ENCODE peak calls at places on chromosome 10, in four cellular contexts. O, P, R and V are unnamed samples.

GRCh38 chr10:107899075-107899474 is 734.6 kb upstream of the SORCS1 start:
- DNase-seq in O (no peak), P (no peak), R (no peak), V (no peak)

GRCh38 chr10:31075434-31075833 is 43.8 kb upstream of the ZNF438 start:
- DNase-seq in O (peak; percentile 19), P (no peak), R (peak; percentile 83), V (no peak)

GRCh38 chr10:50508315-50509051 is 115.3 kb downstream of the SGMS1 start:
- DNase-seq in O (no peak), P (no peak), R (no peak), V (no peak)

GRCh38 chr10:80609331-80609730 is 71.6 kb downstream of the SH2D4B start:
- DNase-seq in O (no peak), P (no peak), R (no peak), V (no peak)

GRCh38 chr10:6151087-6151977 is 51.4 kb upstream of the PFKFB3 start:
- DNase-seq in O (peak; percentile 83), P (peak; percentile 78), R (no peak), V (peak; percentile 76)

GRCh38 chr10:110226555-110226925 is 19.1 kb downstream of the MXI1 start:
- DNase-seq in O (peak; percentile 87), P (peak; percentile 96), R (peak; percentile 85), V (peak; percentile 93)

GRCh38 chr10:114151486-114151885 is 22.5 kb downstream of the CCDC186 start:
- DNase-seq in O (peak; percentile 73), P (no peak), R (peak; percentile 30), V (no peak)

GRCh38 chr10:4653160-4653559 is 172.8 kb upstream of the AKR1E2 start:
- DNase-seq in O (no peak), P (no peak), R (no peak), V (no peak)

GRCh38 chr10:95408931-95409873 is 118.4 kb upstream of the PDLIM1 start:
- DNase-seq in O (peak; percentile 26), P (no peak), R (no peak), V (no peak)

DNA sequence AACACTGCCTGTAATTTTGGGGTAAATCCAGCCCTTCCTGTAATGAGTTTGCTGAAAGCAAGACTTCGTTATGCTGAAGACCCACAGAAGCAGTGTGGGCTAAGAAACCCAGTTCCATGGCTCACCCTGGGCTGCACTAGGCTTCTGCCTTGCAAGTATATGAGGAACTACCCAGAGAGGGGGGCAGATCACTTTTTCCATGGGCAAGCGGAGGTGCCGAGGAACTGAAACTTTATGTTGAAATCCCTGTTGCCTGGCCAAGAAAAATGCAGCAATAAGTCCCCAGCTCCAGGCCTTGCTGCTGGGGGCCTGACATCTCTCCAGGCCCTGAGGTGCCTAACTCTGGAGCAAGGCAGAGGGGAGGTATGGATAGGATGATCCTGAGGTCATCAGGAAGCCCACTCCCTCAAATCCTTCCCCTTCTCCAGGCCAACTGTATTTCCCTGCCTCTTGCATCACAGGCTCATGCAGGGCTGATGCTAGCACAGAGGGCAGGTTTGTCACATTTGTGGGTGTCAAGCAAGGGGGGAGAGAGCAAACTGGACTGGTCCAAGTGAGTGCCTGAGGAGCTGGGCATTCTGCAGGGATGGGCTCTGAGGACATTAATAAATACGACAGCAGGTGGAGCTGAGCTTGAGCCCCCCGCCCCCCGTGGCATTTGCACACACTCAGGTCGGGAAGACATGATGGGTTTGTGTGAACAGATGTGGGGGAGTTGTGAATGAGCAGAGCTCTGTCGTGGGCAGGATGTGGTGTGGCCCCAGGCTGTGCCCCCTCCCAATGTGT is 8.7 kb downstream of the RASSF4 start:
- DNase-seq in O (no peak), P (no peak), R (no peak), V (no peak)
- H3K4me3 ChIP-seq in O (no peak overlapping the region), P (no peak overlapping the region), R (no peak overlapping the region), V (no peak overlapping the region)

DNA sequence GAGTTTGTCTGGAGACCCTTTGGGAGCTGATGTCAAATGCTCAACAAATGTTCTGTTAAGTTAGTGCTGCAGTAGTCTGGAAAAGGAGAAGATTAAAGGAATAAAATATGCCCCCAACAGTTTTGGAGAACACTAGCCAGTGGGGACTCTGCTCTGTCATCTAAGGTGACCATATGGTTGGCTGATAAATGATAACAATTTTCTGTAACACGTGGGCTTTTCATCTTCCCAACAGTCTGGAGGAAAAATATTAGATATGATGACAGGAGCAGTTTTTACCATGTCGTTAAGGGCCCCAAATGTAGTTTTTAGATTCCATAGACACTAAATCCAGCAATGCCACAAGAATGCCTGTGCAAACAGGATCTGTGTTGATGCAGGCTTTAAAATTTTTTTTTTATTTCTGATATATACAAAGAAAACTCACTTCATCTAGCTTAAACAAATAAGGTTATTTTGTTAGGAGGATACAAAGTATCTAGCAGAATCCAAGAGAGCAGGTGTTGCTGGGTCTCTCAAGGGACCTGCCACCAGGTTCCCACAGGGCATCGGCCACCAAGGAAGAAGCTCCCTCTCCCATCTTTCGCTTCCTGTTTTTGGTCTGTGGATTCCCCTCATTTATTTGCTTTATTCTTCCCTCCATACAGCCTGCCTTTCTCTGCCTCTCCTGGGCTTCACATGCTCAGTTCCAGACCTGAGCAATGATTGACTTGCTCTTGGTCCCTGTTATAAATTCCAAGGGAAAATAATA is 6.2 kb upstream of the CFAP58 start:
- DNase-seq in O (no peak), P (no peak), R (no peak), V (no peak)
- H3K4me3 ChIP-seq in O (no peak overlapping the region), P (no peak overlapping the region), R (no peak overlapping the region), V (no peak overlapping the region)

GRCh38 chr10:72832701-72833100 is 60.8 kb upstream of the OIT3 start:
- DNase-seq in O (peak; percentile 58), P (no peak), R (no peak), V (no peak)
- H3K4me3 ChIP-seq in O (no peak overlapping the region), P (no peak overlapping the region), R (no peak overlapping the region), V (peak overlapping the region; percentile 31)

GRCh38 chr10:15346440-15347141 is 24.5 kb downstream of the FAM171A1 start:
- DNase-seq in O (no peak), P (peak; percentile 74), R (no peak), V (no peak)

GRCh38 chr10:15347205-15347604 is 23.9 kb downstream of the FAM171A1 start:
- DNase-seq in O (no peak), P (no peak), R (no peak), V (no peak)

GRCh38 chr10:15351099-15351820 is 19.8 kb downstream of the FAM171A1 start:
- DNase-seq in O (no peak), P (no peak), R (no peak), V (no peak)

GRCh38 chr10:15348579-15348978 is 22.5 kb downstream of the FAM171A1 start:
- DNase-seq in O (peak; percentile 39), P (peak; percentile 79), R (no peak), V (no peak)

DNA sequence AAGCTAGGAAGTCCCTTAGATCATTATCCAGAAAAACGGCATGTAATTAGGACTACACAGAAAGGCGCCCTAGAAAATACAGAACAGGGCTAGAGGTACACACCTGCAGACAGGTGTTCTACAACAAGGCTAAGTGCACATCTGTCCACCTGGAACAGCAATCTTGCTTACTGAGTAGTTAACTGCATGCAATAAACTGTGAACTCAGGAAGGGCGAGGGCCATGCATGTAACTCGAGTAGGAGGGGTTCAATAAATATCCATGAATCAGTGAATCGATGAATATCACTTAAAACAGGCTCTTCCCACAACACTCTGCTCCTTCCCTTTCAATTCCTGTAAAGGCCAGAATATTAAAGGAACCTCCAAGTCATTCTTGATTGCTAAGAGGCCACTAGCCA is 22.0 kb downstream of the FAM171A1 start:
- DNase-seq in O (no peak), P (no peak), R (no peak), V (no peak)
- H3K4me3 ChIP-seq in O (peak overlapping the region; percentile 27), P (peak overlapping the region; percentile 27), R (no peak overlapping the region), V (peak overlapping the region; percentile 21)

GRCh38 chr10:10807106-10807505 is 210.6 kb upstream of the CELF2 start:
- DNase-seq in O (no peak), P (no peak), R (no peak), V (no peak)
- H3K4me3 ChIP-seq in O (no peak overlapping the region), P (no peak overlapping the region), R (no peak overlapping the region), V (no peak overlapping the region)

GRCh38 chr10:3482200-3482993 is 302.6 kb downstream of the KLF6 start:
- DNase-seq in O (peak; percentile 94), P (no peak), R (peak; percentile 70), V (peak; percentile 69)
- H3K4me3 ChIP-seq in O (no peak overlapping the region), P (no peak overlapping the region), R (peak overlapping the region; percentile 36), V (peak overlapping the region; percentile 10)

GRCh38 chr10:104735469-104735868 is 94.4 kb downstream of the SORCS3 start:
- DNase-seq in O (no peak), P (no peak), R (no peak), V (no peak)

GRCh38 chr10:104736006-104736405 is 94.9 kb downstream of the SORCS3 start:
- DNase-seq in O (no peak), P (peak; percentile 39), R (no peak), V (no peak)

GRCh38 chr10:104734408-104734807 is 93.3 kb downstream of the SORCS3 start:
- DNase-seq in O (no peak), P (no peak), R (no peak), V (no peak)

GRCh38 chr10:104732222-104732621 is 91.1 kb downstream of the SORCS3 start:
- DNase-seq in O (no peak), P (no peak), R (no peak), V (no peak)

DNA sequence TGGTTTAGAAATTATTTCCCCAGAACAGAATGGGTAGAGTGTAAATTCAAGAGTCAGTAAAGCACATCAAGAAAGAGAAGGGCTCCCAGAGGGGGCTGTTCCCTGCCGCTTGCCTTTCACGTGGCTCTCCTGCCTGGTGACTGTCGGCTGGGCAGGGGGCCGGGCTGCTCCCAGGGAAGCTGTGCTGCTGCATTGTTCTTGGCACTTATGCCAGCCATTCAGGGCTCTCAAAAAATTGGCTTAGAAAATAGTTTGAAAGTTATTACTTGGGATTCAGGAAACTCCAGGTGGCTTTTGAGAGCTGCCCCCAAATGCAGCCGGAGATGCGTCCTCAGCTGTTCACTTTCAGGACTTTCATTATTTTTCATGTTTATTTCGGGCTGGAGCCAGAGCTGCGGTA is 93.9 kb downstream of the SORCS3 start:
- DNase-seq in O (no peak), P (peak; percentile 53), R (no peak), V (no peak)
- H3K4me3 ChIP-seq in O (no peak overlapping the region), P (no peak overlapping the region), R (no peak overlapping the region), V (no peak overlapping the region)

GRCh38 chr10:101843032-101843991 is at the start of gene KCNIP2:
- DNase-seq in O (no peak), P (peak; percentile 75), R (no peak), V (peak; percentile 75)
- H3K4me3 ChIP-seq in O (no peak within 1 kb of the TSS), P (peak within 1 kb of the TSS; percentile 52), R (no peak within 1 kb of the TSS), V (peak within 1 kb of the TSS; percentile 31)

GRCh38 chr10:8061274-8062211 is 7.1 kb downstream of the GATA3 start:
- DNase-seq in O (peak; percentile 71), P (peak; percentile 46), R (no peak), V (no peak)
- H3K4me3 ChIP-seq in O (no peak overlapping the region), P (no peak overlapping the region), R (no peak overlapping the region), V (no peak overlapping the region)